ENCODE peak calls at places on chromosomes 3 and 15, in eight cellular contexts. F is NCI-H510A treated with DMSO at 0.1 percent for 48 hours, X is iPS DF 19.7, O is GM19239, H is activated gamma-delta T cell, Z is heart right ventricle, N is WTC11, L is SJSA1. B is an unnamed sample.

GRCh38 chr3:186520957-186521842 is 23.0 kb downstream of the CRYGS start:
- DNase-seq in Z (no peak), N (peak), X (no peak), F (no peak), O (no peak), H (no peak), L (no peak), B (no peak)

GRCh38 chr3:196518999-196519737 is 4.0 kb upstream of the SMCO1 start:
- DNase-seq in O (no peak), X (no peak), Z (peak), F (no peak), N (peak), H (no peak), L (peak), B (peak)

GRCh38 chr3:53730565-53730964 is 115.7 kb downstream of the CHDH start:
- DNase-seq in F (no peak), O (no peak), Z (peak), L (no peak), X (no peak), H (no peak), N (no peak), B (no peak)

GRCh38 chr3:73451276-73451973 is 173.3 kb downstream of the PDZRN3 start:
- DNase-seq in L (no peak), N (no peak), F (peak), H (no peak), O (no peak), Z (no peak), X (no peak), B (peak)

GRCh38 chr3:155079795-155080546 is at the start of gene MME:
- DNase-seq in O (no peak), N (peak), H (no peak), Z (peak), L (peak), F (no peak), X (peak), B (no peak)

GRCh38 chr3:162765524-162765923 is 1268.9 kb downstream of the OTOL1 start:
- DNase-seq in O (no peak), Z (no peak), F (no peak), L (no peak), X (no peak), N (no peak), H (no peak), B (no peak)

GRCh38 chr3:30075514-30075913 is 530.9 kb upstream of the TGFBR2 start:
- DNase-seq in Z (no peak), N (no peak), H (no peak), O (no peak), L (no peak), X (no peak), F (no peak), B (no peak)

GRCh38 chr15:37880009-37880834 is 54.2 kb upstream of the TMCO5A start:
- DNase-seq in H (no peak), O (peak), F (peak), L (peak), X (peak), Z (no peak), N (no peak), B (peak)

GRCh38 chr3:135759651-135760050 is 205.9 kb upstream of the PPP2R3A start:
- DNase-seq in L (no peak), O (no peak), F (no peak), N (no peak), Z (no peak), X (no peak), H (no peak), B (no peak)

GRCh38 chr3:36380171-36381031 is at the start of gene STAC:
- DNase-seq in O (no peak), L (peak), H (peak), X (no peak), F (peak), Z (peak), N (peak), B (peak)

GRCh38 chr3:134378818-134379217 is 4.6 kb upstream of the AMOTL2 start:
- DNase-seq in H (no peak), N (no peak), Z (no peak), O (no peak), L (no peak), F (no peak), X (no peak), B (no peak)

GRCh38 chr3:104951426-104951825 is 415.3 kb upstream of the ALCAM start:
- DNase-seq in X (no peak), L (no peak), F (no peak), N (no peak), Z (no peak), H (no peak), O (no peak), B (no peak)

GRCh38 chr15:55872471-55872870 is 120.9 kb downstream of the NEDD4 start:
- DNase-seq in O (no peak), H (no peak), Z (no peak), L (no peak), F (no peak), N (no peak), X (no peak), B (no peak)

GRCh38 chr15:101092186-101092866 is 159.5 kb downstream of the CHSY1 start:
- DNase-seq in O (no peak), X (no peak), Z (no peak), L (no peak), H (no peak), F (no peak), N (no peak), B (no peak)

B was measured in DMS153.